ENCODE peak calls at places on chromosomes 7 and 10, in four cellular contexts. D is mesendoderm, G is IMR-90, Z is H9. K is an unnamed sample.

GRCh38 chr10:91153508-91153907 is 67.0 kb upstream of the PCGF5 start:
- DNase-seq in D (no peak), G (no peak), Z (no peak), K (no peak)

GRCh38 chr10:49398000-49398861 is 2.3 kb upstream of the DRGX start:
- DNase-seq in D (peak), G (peak), Z (peak), K (no peak)

GRCh38 chr10:27391916-27392315 is 112.2 kb upstream of the RAB18 start:
- DNase-seq in D (no peak), G (no peak), Z (no peak), K (no peak)

GRCh38 chr7:1539346-1540321 is 9.1 kb downstream of the MAFK start:
- DNase-seq in D (no peak), G (peak), Z (peak), K (peak)

GRCh38 chr7:112296416-112296815 is 89.9 kb downstream of the ZNF277 start:
- DNase-seq in D (no peak), G (no peak), Z (no peak), K (no peak)

GRCh38 chr10:27153855-27154198 is 357 bp downstream of the YME1L1 start:
- DNase-seq in D (peak), G (peak), Z (no peak), K (peak)

GRCh38 chr7:105013283-105013817 is 655 bp upstream of the KMT2E start:
- DNase-seq in D (peak), G (peak), Z (peak), K (peak)

GRCh38 chr10:93334901-93335312 is 147.2 kb downstream of the MYOF start:
- DNase-seq in D (peak), G (peak), Z (no peak), K (peak)

GRCh38 chr7:64999165-65000004 is 7.1 kb downstream of the ERV3-1 start:
- DNase-seq in D (peak), G (peak), Z (no peak), K (peak)

GRCh38 chr7:127587663-127588018 is 570 bp upstream of the ARF5 start:
- DNase-seq in D (no peak), G (no peak), Z (no peak), K (no peak)

DNA sequence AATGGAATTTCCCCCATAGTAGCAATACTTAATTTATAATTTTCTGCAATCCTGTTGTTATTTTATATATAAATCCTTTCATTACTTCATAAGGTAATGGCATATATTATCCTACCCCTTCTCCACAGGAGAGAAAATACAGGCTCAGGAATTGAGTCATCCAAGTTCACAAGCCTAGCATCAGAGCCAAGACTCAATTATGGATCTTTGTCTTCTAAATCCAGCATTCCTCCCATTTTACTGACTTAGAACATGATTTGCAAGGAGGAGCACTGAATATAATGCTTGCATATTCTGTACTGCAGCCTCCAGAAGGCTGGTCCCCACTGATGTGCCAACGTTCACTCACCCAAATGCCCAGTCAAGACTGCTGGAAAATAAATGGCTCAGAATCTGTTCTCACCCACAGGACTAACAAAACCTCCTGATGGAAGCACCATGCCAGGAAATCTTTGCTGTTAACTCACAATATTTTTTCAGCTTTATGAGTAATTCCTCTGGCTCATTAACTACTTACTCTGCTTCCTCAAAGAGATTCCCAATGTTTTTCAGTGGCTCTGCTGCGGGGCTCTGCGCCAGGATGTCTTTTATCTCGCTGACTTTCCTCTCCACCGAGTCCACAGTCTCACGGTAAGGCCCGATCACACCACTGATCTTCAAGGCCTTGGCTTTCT is 48.6 kb downstream of the DLD start:
- DNase-seq in D (no peak), G (peak), Z (no peak), K (peak)
- H3K27ac ChIP-seq in D (no peak), G (peak), Z (no peak), K (no peak)

GRCh38 chr7:100759357-100760171 is 26.2 kb downstream of the ZAN start:
- DNase-seq in D (no peak), G (no peak), Z (no peak), K (peak)
- H3K4ac ChIP-seq in D (no peak), G (no peak), Z (no peak), K (no peak)

DNA sequence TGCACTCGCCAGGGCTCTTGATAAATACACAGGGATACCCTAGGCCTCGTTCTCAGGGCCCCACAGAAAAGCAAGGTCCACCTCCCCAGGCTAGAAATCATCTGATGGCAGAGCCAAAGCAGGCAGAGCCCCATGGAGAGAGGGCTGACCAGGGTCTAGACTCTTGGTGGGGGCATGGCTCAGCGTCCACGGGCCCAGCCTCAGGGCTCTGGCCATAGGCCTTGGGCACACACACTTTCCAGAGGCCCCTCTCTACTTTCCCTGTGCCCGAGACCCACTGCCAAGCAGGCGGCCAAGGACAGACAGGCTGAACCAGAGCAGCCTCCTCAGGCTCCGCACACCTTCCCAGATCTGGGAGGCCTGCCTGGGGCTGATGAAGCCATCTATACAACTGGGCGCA is 64.8 kb downstream of the FAM53B start:
- DNase-seq in D (no peak), G (no peak), Z (no peak), K (no peak)
- H3K27ac ChIP-seq in D (no peak), G (no peak), Z (no peak), K (no peak)

DNA sequence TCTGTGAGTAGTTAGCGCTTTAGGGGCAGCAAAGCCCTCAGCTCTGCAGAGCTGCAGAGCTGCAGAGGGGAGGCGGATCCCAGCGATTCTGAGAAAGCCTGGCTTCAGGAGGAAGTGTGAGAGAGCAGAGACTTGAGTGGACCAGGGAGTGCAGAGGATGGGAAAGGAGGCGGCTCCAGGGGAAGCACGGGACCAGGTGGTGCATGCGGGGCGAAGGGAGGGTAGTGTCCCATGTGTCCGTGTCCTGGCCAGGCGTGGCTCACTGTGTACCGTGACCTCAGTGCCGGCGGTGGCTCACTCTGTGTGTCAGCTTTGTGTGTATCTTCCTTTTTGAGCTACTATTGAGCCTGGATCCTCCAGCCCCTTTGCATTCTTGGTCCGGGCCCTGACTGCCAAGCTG is 250.8 kb upstream of the PITRM1 start:
- DNase-seq in D (no peak), G (no peak), Z (no peak), K (peak)
- H3K4ac ChIP-seq in D (no peak), G (peak), Z (no peak), K (no peak)

GRCh38 chr7:150814328-150815001 is 13.9 kb downstream of the TMEM176A start:
- DNase-seq in D (no peak), G (no peak), Z (no peak), K (no peak)
- H3K27ac ChIP-seq in D (no peak), G (no peak), Z (no peak), K (no peak)

GRCh38 chr7:100892364-100893317 is 3.0 kb downstream of the ACHE start:
- DNase-seq in D (no peak), G (no peak), Z (no peak), K (no peak)

GRCh38 chr7:100888988-100889760 is at the start of gene UFSP1:
- DNase-seq in D (no peak), G (no peak), Z (peak), K (peak)

GRCh38 chr7:100889761-100890639 is 485 bp upstream of the UFSP1 start:
- DNase-seq in D (peak), G (peak), Z (peak), K (peak)

GRCh38 chr7:100891555-100891954 is 2.0 kb upstream of the UFSP1 start:
- DNase-seq in D (peak), G (peak), Z (no peak), K (no peak)

DNA sequence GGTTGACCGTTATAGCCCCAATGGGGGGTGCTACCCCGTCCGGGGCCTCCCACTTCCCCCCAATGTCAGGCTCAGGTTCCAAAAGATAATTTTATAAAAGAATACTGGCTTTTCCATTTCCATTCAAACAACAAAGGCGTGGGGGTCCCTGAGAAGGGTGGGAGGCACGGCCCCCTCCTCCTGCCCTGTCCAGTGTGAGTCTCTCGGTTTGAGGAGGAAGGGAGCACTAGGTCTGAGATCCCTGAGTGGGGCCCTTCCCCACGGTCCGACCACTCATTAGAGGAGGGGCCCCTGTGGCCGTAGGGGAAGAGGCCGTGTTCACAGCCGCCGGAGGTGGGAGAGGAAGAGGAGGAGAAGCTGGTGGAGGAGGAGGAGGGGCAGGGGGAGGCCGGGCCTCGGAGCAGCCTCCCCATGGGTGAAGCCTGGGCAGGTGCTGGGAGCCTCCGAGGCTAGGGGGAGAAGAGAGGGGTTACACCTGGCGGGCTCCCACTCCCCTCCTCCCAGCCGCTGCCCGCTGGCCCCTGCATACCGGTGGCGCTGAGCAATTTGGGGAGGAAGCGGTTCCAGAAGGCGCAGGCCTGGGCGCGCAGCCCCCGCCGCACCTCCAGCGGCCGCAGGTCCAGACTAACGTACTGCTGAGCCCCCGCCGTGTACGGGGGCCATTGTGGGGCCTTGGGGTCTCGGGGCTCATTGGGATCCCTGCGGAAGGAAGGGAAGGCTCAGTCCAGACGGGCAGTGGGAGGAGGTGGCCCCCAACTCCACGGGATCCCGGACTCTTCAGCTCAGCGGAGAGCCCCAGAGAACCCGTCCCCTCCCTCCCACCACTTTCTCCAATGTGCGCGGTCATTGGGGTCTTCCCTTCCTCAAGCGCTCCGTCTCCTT is 1.4 kb upstream of the UFSP1 start:
- DNase-seq in D (no peak), G (no peak), Z (peak), K (peak)
- H3K4ac ChIP-seq in D (peak), G (peak), Z (no peak), K (peak)